ENCODE peak calls at places on chromosomes 3 and 15, in five cellular contexts. D, L, U, G and Z are unnamed samples.

GRCh38 chr15:77358545-77359240 is 61.2 kb downstream of the PEAK1 start:
- DNase-seq in D (no peak), L (no peak), U (no peak), G (no peak), Z (no peak)

GRCh38 chr3:158091526-158091925 is 14.7 kb downstream of the SHOX2 start:
- DNase-seq in D (no peak), L (no peak), U (no peak), G (no peak), Z (no peak)

GRCh38 chr3:159260049-159260662 is 458.3 kb downstream of the MFSD1 start:
- DNase-seq in D (no peak), L (no peak), U (peak), G (no peak), Z (peak)

GRCh38 chr15:33639968-33640367 is 328.3 kb upstream of the CHRM5 start:
- DNase-seq in D (no peak), L (no peak), U (no peak), G (no peak), Z (no peak)

GRCh38 chr3:40258064-40258463 is 51.4 kb upstream of the EIF1B start:
- DNase-seq in D (no peak), L (no peak), U (no peak), G (no peak), Z (no peak)

GRCh38 chr3:43106293-43106628 is 382 bp upstream of the POMGNT2 start:
- DNase-seq in D (no peak), L (no peak), U (no peak), G (no peak), Z (no peak)

GRCh38 chr15:47932829-47933696 is 187.7 kb upstream of the SLC24A5 start:
- DNase-seq in D (no peak), L (no peak), U (no peak), G (no peak), Z (no peak)

GRCh38 chr3:12541625-12542024 is 3.7 kb downstream of the MKRN2OS start:
- DNase-seq in D (no peak), L (no peak), U (no peak), G (no peak), Z (no peak)

GRCh38 chr3:87503901-87504498 is 227.6 kb upstream of the POU1F1 start:
- DNase-seq in D (no peak), L (no peak), U (peak), G (peak), Z (peak)

GRCh38 chr3:14096742-14097141 is 27.9 kb downstream of the CHCHD4 start:
- DNase-seq in D (no peak), L (no peak), U (no peak), G (no peak), Z (no peak)

GRCh38 chr3:107235193-107235922 is 141.9 kb upstream of the CCDC54 start:
- DNase-seq in D (no peak), L (no peak), U (no peak), G (no peak), Z (no peak)

GRCh38 chr15:83289160-83289559 is 4.7 kb upstream of the BNC1 start:
- DNase-seq in D (no peak), L (no peak), U (no peak), G (no peak), Z (no peak)

GRCh38 chr3:146638718-146639117 is 33.6 kb upstream of the PLSCR5 start:
- DNase-seq in D (no peak), L (no peak), U (no peak), G (no peak), Z (no peak)

GRCh38 chr3:101809178-101810022 is 30.4 kb downstream of the NXPE3 start:
- DNase-seq in D (no peak), L (no peak), U (peak), G (no peak), Z (peak)

GRCh38 chr15:101536166-101536874 is 46.8 kb upstream of the PCSK6 start:
- DNase-seq in D (no peak), L (no peak), U (no peak), G (no peak), Z (no peak)

GRCh38 chr3:110811050-110811449 is 260.6 kb upstream of the NECTIN3 start:
- DNase-seq in D (no peak), L (no peak), U (no peak), G (no peak), Z (no peak)

GRCh38 chr3:146160233-146160963 is 586 bp downstream of the PLOD2 start:
- DNase-seq in D (no peak), L (no peak), U (peak), G (peak), Z (peak)

GRCh38 chr3:56089739-56090138 is 378.5 kb downstream of the ERC2 start:
- DNase-seq in D (no peak), L (no peak), U (no peak), G (no peak), Z (no peak)

GRCh38 chr15:88454867-88455810 is 12.0 kb downstream of the MRPL46 start:
- DNase-seq in D (no peak), L (no peak), U (peak), G (peak), Z (peak)

GRCh38 chr3:134144694-134145093 is 106.0 kb downstream of the RYK start:
- DNase-seq in D (no peak), L (no peak), U (no peak), G (no peak), Z (no peak)

GRCh38 chr3:13950042-13950441 is 70.2 kb upstream of the WNT7A start:
- DNase-seq in D (no peak), L (no peak), U (no peak), G (no peak), Z (no peak)

GRCh38 chr3:119161240-119161639 is 12.2 kb upstream of the UPK1B start:
- DNase-seq in D (no peak), L (no peak), U (no peak), G (no peak), Z (no peak)

DNA sequence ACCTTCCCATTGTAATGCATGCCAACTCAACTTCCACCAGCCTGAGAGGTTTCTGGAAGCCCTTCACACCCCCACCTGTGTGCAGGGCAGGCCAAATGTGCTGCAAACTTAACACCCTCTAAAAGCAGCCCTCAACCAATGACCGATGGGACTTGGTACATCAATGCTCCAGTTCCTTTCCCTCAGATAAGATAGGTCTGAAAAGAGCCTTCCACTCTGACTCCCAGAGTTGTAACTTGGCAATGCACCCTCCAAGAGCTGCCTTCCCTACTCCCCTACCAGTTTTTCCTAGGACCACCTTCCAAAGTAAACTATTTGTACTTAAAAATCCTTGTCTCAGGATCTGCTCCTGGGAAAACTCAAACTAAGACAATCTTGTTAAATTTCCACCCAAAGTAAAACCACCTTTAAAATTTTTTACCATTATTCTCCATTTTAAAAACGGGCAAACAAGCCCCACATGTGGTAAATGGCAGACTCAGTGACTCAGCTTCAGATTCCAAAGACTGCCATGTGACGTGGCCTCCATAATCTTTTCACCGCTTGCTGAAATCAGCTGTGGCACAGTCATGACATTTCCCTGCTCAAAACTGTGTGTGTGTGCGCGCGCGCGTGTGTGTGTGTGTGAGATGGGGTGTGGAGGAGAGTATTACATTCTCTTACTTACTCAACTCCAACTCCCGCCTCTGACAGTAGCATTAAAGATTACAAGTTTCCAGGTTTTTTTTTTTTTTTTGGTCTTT is 17.2 kb downstream of the RASGRP1 start:
- DNase-seq in D (no peak), L (no peak), U (no peak), G (no peak), Z (no peak)
- TF ChIP-seq POLR2A in D (no peak), L (no peak), U (no peak), G (no peak), Z (no peak)

DNA sequence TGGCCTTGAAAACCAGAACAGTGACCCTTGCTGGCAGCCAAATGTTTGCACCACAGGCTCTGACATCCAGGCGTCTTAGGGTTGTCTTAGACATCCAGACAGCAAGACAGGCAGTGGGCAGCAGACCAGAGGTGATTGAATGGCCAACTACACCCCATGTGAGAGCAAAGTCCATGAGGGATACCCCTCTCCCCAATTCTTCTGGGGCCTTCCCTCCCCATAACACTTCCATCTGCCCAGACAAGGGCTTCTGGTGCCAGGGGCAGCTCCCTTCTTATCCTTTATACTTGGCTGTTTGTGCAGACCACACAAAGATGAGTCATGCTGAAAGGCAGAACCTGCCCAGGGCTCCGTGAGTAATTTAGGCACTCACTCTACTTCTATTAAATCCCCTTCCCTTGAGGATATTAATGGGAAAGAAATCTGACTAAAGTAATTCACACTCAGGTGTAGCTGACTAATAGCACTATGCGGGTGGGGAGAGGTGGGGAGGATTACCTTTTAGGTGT is 257.9 kb downstream of the UACA start:
- DNase-seq in D (peak), L (no peak), U (no peak), G (no peak), Z (peak)
- TF ChIP-seq POLR2AphosphoS5 in D (no peak), L (no peak), U (no peak), G (peak), Z (peak)

GRCh38 chr15:84747423-84748273 is 744 bp upstream of the ZNF592 start:
- DNase-seq in D (peak), L (peak), U (peak), G (peak), Z (peak)
- TF ChIP-seq POLR2A in D (no peak), L (peak), U (peak), G (no peak), Z (peak)

DNA sequence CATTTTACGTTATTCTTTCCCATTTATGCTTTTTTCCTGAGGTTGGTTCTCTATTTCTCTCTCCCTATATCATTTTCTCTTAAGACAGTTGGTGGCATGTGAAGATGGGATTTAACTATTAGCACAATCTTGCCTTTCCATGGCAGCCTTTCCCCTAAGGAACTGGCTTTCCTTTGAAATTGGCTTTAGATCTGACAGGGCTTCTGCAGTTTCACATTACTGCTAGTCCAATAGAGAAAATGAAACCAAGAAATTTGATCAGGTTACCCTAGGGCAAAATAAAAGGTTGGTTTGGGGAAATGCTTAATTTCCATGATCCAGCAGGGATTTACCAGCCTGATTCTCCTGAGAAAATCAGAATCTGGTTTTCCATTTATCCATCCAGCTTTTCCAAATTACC is 22.7 kb upstream of the CHL1 start:
- DNase-seq in D (no peak), L (no peak), U (no peak), G (no peak), Z (no peak)
- TF ChIP-seq POLR2AphosphoS5 in D (no peak), L (no peak), U (no peak), G (no peak), Z (no peak)

GRCh38 chr3:179653106-179653776 is 401 bp downstream of the USP13 start:
- DNase-seq in D (peak), L (peak), U (peak), G (peak), Z (peak)
- TF ChIP-seq POLR2A in D (no peak), L (no peak), U (peak), G (no peak), Z (no peak)

GRCh38 chr3:69770976-69771634 is 31.8 kb downstream of the MITF start:
- DNase-seq in D (no peak), L (no peak), U (no peak), G (no peak), Z (no peak)
- TF ChIP-seq POLR2AphosphoS5 in D (no peak), L (no peak), U (no peak), G (no peak), Z (peak)

DNA sequence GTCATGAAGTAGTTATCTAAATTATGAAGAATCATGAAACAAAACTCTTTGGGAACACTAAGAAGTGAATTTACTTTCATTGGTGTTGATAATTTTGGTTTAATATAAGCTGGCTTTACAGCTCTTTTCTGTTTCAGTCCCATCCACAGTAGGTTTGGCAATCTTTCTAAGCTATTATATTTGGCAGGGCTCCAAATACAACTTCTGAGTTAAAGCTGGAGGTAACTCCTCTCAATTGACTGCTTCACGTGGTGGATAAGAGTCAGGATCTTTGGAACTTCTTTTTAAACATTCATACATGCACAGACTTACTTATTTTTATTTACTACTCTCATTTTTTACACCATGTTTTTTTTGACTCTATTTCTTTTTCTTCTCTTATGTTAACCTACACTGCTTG is 106.5 kb upstream of the EPHA3 start:
- DNase-seq in D (no peak), L (no peak), U (no peak), G (no peak), Z (no peak)
- TF ChIP-seq POLR2A in D (no peak), L (no peak), U (no peak), G (no peak), Z (no peak)